ENCODE peak calls at places on chromosomes 5 and 9, in ten cellular contexts. U, H, R, D, S, Z, K, P, A and O are unnamed samples.

GRCh38 chr9:78121488-78121887 is 89.9 kb upstream of the GNAQ start:
- DNase-seq in U (peak), H (peak), R (peak), D (peak), S (peak), Z (peak), K (peak), P (peak), A (peak), O (peak)

GRCh38 chr5:159050408-159051091 is 49.2 kb downstream of the EBF1 start:
- DNase-seq in U (no peak), H (no peak), R (no peak), D (no peak), S (no peak), Z (no peak), K (peak), P (no peak), A (no peak), O (peak)

GRCh38 chr9:119698535-119698934 is 329.3 kb upstream of the BRINP1 start:
- DNase-seq in U (no peak), H (no peak), R (no peak), D (no peak), S (no peak), Z (no peak), K (no peak), P (no peak), A (no peak), O (no peak)

GRCh38 chr9:83266618-83267543 is 203.9 kb upstream of the RASEF start:
- DNase-seq in U (no peak), H (no peak), R (no peak), D (peak), S (peak), Z (no peak), K (no peak), P (no peak), A (peak), O (no peak)

GRCh38 chr5:175657593-175658271 is at the start of gene HRH2:
- DNase-seq in U (no peak), H (no peak), R (peak), D (peak), S (no peak), Z (peak), K (no peak), P (no peak), A (peak), O (peak)

GRCh38 chr9:14766299-14766698 is 43.8 kb upstream of the CER1 start:
- DNase-seq in U (no peak), H (no peak), R (no peak), D (no peak), S (no peak), Z (no peak), K (no peak), P (no peak), A (no peak), O (no peak)

GRCh38 chr9:72041775-72042194 is 18.6 kb downstream of the C9orf57 start:
- DNase-seq in U (peak), H (peak), R (peak), D (peak), S (no peak), Z (no peak), K (no peak), P (peak), A (peak), O (peak)

GRCh38 chr9:38619556-38620447 is 594 bp downstream of the ANKRD18A start:
- DNase-seq in U (no peak), H (no peak), R (no peak), D (peak), S (peak), Z (peak), K (no peak), P (peak), A (no peak), O (no peak)

GRCh38 chr5:54895816-54896341 is 89.5 kb downstream of the ESM1 start:
- DNase-seq in U (peak), H (no peak), R (no peak), D (peak), S (no peak), Z (no peak), K (peak), P (peak), A (peak), O (peak)

GRCh38 chr9:86126998-86127972 is 27.9 kb upstream of the GOLM1 start:
- DNase-seq in U (peak), H (no peak), R (peak), D (peak), S (peak), Z (peak), K (peak), P (peak), A (peak), O (peak)

GRCh38 chr9:14661421-14662059 is 31.7 kb downstream of the ZDHHC21 start:
- DNase-seq in U (no peak), H (no peak), R (no peak), D (peak), S (no peak), Z (no peak), K (peak), P (no peak), A (no peak), O (peak)

GRCh38 chr5:151587796-151588606 is 3.1 kb downstream of the FAT2 start:
- DNase-seq in U (no peak), H (no peak), R (no peak), D (no peak), S (no peak), Z (no peak), K (peak), P (no peak), A (no peak), O (no peak)

GRCh38 chr5:150303660-150304411 is 1.1 kb upstream of the ARSI start:
- DNase-seq in U (no peak), H (peak), R (no peak), D (no peak), S (no peak), Z (no peak), K (no peak), P (no peak), A (no peak), O (no peak)

GRCh38 chr9:109821711-109822110 is 41.7 kb downstream of the PALM2AKAP2 start:
- DNase-seq in U (no peak), H (no peak), R (no peak), D (no peak), S (no peak), Z (no peak), K (no peak), P (no peak), A (no peak), O (no peak)

GRCh38 chr9:99040911-99041582 is 63.9 kb upstream of the TGFBR1 start:
- DNase-seq in U (no peak), H (no peak), R (no peak), D (no peak), S (no peak), Z (no peak), K (no peak), P (no peak), A (no peak), O (peak)

GRCh38 chr5:151126199-151126645 is 31.4 kb downstream of the ANXA6 start:
- DNase-seq in U (peak), H (peak), R (peak), D (peak), S (peak), Z (peak), K (peak), P (peak), A (peak), O (peak)

GRCh38 chr9:70465904-70466303 is 51.4 kb upstream of the KLF9 start:
- DNase-seq in U (no peak), H (no peak), R (no peak), D (no peak), S (no peak), Z (no peak), K (no peak), P (no peak), A (no peak), O (no peak)

GRCh38 chr9:70465398-70465797 is 50.9 kb upstream of the KLF9 start:
- DNase-seq in U (no peak), H (no peak), R (no peak), D (no peak), S (no peak), Z (no peak), K (no peak), P (no peak), A (no peak), O (no peak)

GRCh38 chr9:70470050-70471015 is 55.9 kb upstream of the KLF9 start:
- DNase-seq in U (no peak), H (no peak), R (peak), D (peak), S (peak), Z (no peak), K (no peak), P (no peak), A (peak), O (no peak)

GRCh38 chr9:70463877-70464276 is 49.4 kb upstream of the KLF9 start:
- DNase-seq in U (no peak), H (no peak), R (no peak), D (no peak), S (no peak), Z (no peak), K (no peak), P (no peak), A (no peak), O (no peak)

DNA sequence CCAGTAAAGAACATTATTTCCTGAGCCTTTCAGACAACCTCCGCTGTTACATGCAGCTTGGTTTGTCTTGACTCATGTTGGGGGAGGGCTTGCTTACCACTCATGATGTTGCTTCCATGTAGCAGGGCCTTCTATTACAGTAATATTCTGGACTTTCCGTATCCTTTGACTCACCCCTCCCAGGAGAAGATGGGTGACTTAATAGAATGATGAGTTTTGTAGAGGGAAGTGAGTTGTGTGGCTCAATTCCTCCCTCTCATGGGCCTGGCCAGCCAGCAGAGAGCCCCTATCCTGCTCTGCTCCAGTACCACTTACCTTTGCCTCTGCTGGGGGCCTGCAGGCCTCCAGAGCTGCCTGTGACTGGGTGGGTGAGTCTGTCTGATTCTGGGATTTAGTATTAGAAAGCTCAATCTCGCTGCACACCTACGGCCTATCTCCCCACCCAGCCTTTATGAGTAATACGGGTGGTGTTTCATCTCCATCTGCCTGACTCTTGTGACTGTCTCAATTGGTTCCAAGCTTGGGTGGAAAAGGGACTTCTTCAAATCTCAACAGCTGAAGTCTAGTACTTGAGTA is 52.6 kb upstream of the KLF9 start:
- DNase-seq in U (no peak), H (no peak), R (no peak), D (no peak), S (no peak), Z (no peak), K (no peak), P (no peak), A (no peak), O (no peak)
- TF ChIP-seq CTCF in U (no peak), H (no peak), R (no peak), D (peak), S (no peak), Z (no peak), K (no peak), P (no peak), A (no peak), O (no peak)

DNA sequence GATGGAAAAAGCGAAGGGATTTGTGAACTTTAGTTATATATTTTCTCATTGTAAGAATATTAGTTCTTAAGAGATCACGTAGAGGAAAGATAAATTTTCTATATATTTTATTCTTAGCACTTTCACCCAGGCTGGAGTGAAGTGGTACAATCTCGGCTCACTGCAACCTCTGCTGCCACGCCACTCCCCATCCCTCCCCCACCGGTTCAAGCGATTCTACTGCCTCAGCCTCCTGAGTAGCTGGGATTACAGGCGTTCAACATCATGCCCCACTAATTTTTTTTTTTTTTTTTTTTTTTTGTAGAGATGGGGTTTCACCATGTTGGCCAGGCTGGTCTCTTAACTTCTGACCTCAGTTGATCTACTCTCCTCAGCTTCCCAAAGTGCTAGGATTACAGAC is 42.6 kb downstream of the RAB24 start:
- DNase-seq in U (no peak), H (no peak), R (no peak), D (no peak), S (no peak), Z (no peak), K (no peak), P (no peak), A (no peak), O (no peak)
- H3K4me3 ChIP-seq in U (no peak), H (no peak), R (no peak), D (no peak), S (no peak), Z (no peak), K (no peak), P (no peak), A (no peak), O (no peak)

DNA sequence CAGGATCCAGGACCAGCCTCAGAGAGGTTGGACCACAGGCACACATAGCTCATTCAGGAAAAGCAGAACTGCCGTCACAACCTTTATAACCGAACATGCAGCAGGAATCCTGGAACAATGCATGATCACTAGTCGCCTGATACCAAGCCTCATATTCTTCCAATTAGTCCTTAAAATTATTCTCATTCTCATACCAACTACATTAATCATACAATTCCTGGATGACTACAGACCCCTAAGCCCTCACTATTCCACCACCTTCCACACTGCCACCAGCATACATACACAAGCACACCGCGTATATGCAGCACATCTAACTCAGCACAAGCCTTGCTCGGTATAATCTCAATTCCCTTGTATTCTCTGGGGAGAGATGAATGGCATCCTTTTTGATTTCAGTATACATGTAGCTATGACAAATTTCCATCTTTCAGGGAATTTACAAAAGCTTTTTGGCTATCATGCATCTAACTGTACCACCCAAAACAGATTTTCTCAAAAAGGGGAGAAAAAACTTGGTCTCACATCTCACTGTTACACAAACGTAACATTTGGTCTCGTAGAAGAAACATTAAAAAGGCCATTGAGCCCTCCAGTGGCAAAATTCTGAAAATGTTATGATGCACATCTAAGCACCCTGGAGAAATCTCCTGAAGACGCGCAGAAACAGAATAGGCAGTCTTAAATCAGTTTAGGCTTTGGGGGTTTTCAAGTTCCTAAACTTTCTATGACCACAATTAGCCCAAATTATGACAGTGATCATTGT is 46.2 kb downstream of the MCTP1 start:
- DNase-seq in U (no peak), H (no peak), R (no peak), D (peak), S (no peak), Z (no peak), K (peak), P (no peak), A (no peak), O (peak)
- TF ChIP-seq CTCF in U (no peak), H (no peak), R (no peak), D (peak), S (no peak), Z (no peak), K (no peak), P (no peak), A (peak), O (peak)

GRCh38 chr9:81656004-81656403 is 33.3 kb downstream of the TLE1 start:
- DNase-seq in U (no peak), H (no peak), R (no peak), D (no peak), S (no peak), Z (no peak), K (peak), P (no peak), A (no peak), O (no peak)
- H3K4me3 ChIP-seq in U (no peak), H (no peak), R (no peak), D (no peak), S (no peak), Z (no peak), K (peak), P (no peak), A (no peak), O (no peak)

GRCh38 chr5:155049569-155050383 is 36.2 kb downstream of the KIF4B start:
- DNase-seq in U (no peak), H (no peak), R (no peak), D (peak), S (no peak), Z (no peak), K (peak), P (no peak), A (no peak), O (peak)
- TF ChIP-seq CTCF in U (no peak), H (no peak), R (no peak), D (peak), S (peak), Z (no peak), K (peak), P (no peak), A (no peak), O (peak)